ENCODE peak calls at places on chromosomes 7 and 10, in ten cellular contexts. Y is right lobe of liver, Q is heart left ventricle, L is vagina, X is neuronal stem cell, Z is WERI-Rb-1, N is colonic mucosa, F is heart right ventricle, P is cardiac muscle cell, M is IMR-90. E is an unnamed sample. For H3K9me3, the result is how much of the 10 kb centered on the place peaks cover.

GRCh38 chr10:110651044-110651958 is 7.2 kb downstream of the RBM20 start:
- DNase-seq in M (peak), F (peak), Y (no peak), Q (peak), X (no peak), P (no peak), Z (peak), L (no peak), N (no peak), E (no peak)

GRCh38 chr7:70588151-70588550 is 543.8 kb upstream of the GALNT17 start:
- DNase-seq in Y (no peak), M (no peak), Z (no peak), F (no peak), Q (no peak), L (no peak), X (no peak), N (no peak), P (no peak), E (no peak)

GRCh38 chr10:93461124-93461806 is 20.9 kb downstream of the MYOF start:
- DNase-seq in N (no peak), Z (no peak), Q (no peak), P (no peak), L (no peak), F (no peak), Y (no peak), X (no peak), M (peak), E (no peak)

GRCh38 chr10:12448729-12449391 is 99.5 kb downstream of the CAMK1D start:
- DNase-seq in Y (peak), F (no peak), Z (no peak), L (no peak), X (no peak), P (no peak), M (peak), N (no peak), Q (no peak), E (no peak)

GRCh38 chr10:99430116-99430450 is 341 bp downstream of the GOT1 start:
- DNase-seq in N (no peak), P (no peak), F (no peak), Y (no peak), Z (no peak), L (no peak), Q (no peak), X (no peak), M (no peak), E (no peak)

GRCh38 chr7:128361463-128362441 is at the start of gene PRRT4:
- DNase-seq in F (no peak), Q (no peak), Y (peak), M (no peak), Z (peak), P (peak), N (no peak), X (no peak), L (no peak), E (peak)

GRCh38 chr7:140512317-140513000 is 33.2 kb upstream of the MKRN1 start:
- DNase-seq in L (no peak), P (peak), F (peak), Y (peak), X (no peak), Q (peak), N (peak), Z (peak), M (no peak), E (no peak)

GRCh38 chr10:22912763-22913389 is 15.0 kb upstream of the ARMC3 start:
- DNase-seq in L (no peak), X (no peak), F (no peak), N (no peak), M (no peak), P (no peak), Y (no peak), Z (no peak), Q (no peak), E (no peak)

GRCh38 chr7:140229591-140230516 is 53.1 kb upstream of the KDM7A start:
- DNase-seq in P (peak), L (no peak), Q (peak), F (no peak), Y (peak), M (no peak), Z (no peak), X (peak), N (peak), E (peak)

GRCh38 chr10:131660427-131660826 is 240.4 kb upstream of the PPP2R2D start:
- DNase-seq in M (no peak), N (no peak), L (no peak), X (no peak), P (no peak), Y (no peak), Q (no peak), Z (no peak), F (no peak), E (no peak)

GRCh38 chr10:21924511-21924910 is 79.0 kb downstream of the DNAJC1 start:
- DNase-seq in L (no peak), Z (no peak), X (no peak), F (no peak), N (no peak), M (no peak), P (no peak), Q (no peak), Y (no peak), E (no peak)

GRCh38 chr7:158957507-158957900 is 101.1 kb downstream of the DYNC2I1 start:
- DNase-seq in F (no peak), M (no peak), Z (peak), X (no peak), Y (no peak), Q (no peak), N (peak), P (no peak), L (no peak), E (no peak)

GRCh38 chr10:114825513-114826253 is 4.1 kb downstream of the FHIP2A start:
- DNase-seq in F (no peak), N (no peak), Y (no peak), X (no peak), L (no peak), Q (no peak), Z (no peak), P (no peak), M (peak), E (no peak)

GRCh38 chr10:42969147-42969546 is 107.7 kb upstream of the RET start:
- DNase-seq in L (no peak), Z (no peak), Q (no peak), F (no peak), Y (no peak), X (no peak), P (no peak), N (peak), M (no peak), E (no peak)

GRCh38 chr7:51344406-51344805 is 27.8 kb upstream of the COBL start:
- DNase-seq in X (no peak), N (no peak), P (peak), L (no peak), M (no peak), Q (no peak), Z (no peak), Y (peak), F (no peak), E (no peak)

GRCh38 chr10:70928140-70928539 is 39.8 kb upstream of the PCBD1 start:
- DNase-seq in Z (no peak), Y (no peak), Q (no peak), L (no peak), X (no peak), F (no peak), P (no peak), M (no peak), N (no peak), E (no peak)

GRCh38 chr7:90188281-90188680 is 23.3 kb upstream of the STEAP2 start:
- DNase-seq in M (no peak), Y (no peak), N (peak), X (no peak), F (no peak), Q (no peak), P (no peak), L (no peak), Z (no peak), E (no peak)

GRCh38 chr10:79434223-79434687 is 11.2 kb downstream of the ZCCHC24 start:
- DNase-seq in P (no peak), F (no peak), N (no peak), Y (no peak), L (no peak), Z (no peak), X (no peak), M (peak), Q (peak), E (no peak)

GRCh38 chr7:24902276-24902675 is 77.7 kb downstream of the OSBPL3 start:
- DNase-seq in P (no peak), X (no peak), N (no peak), Q (no peak), F (no peak), M (peak), Z (no peak), L (no peak), Y (no peak), E (no peak)

GRCh38 chr7:36044096-36044892 is 108.8 kb upstream of the EEPD1 start:
- DNase-seq in N (no peak), L (no peak), Y (no peak), Q (no peak), Z (no peak), X (no peak), M (no peak), F (no peak), P (no peak), E (no peak)

GRCh38 chr7:101197991-101198390 is 2.8 kb downstream of the MOGAT3 start:
- DNase-seq in Z (no peak), Y (no peak), N (no peak), X (no peak), F (no peak), P (no peak), L (no peak), M (no peak), Q (no peak), E (no peak)

GRCh38 chr7:114629762-114630161 is 215.1 kb downstream of the FOXP2 start:
- DNase-seq in Y (no peak), Z (no peak), N (no peak), P (no peak), X (no peak), F (no peak), M (no peak), L (no peak), Q (no peak), E (peak)

GRCh38 chr10:119738962-119739361 is 13.1 kb downstream of the INPP5F start:
- DNase-seq in Z (no peak), X (no peak), Y (no peak), M (no peak), P (no peak), L (no peak), Q (no peak), F (no peak), N (no peak), E (no peak)

GRCh38 chr10:119747940-119748339 is 22.1 kb downstream of the INPP5F start:
- DNase-seq in Z (no peak), F (no peak), L (no peak), X (no peak), Q (no peak), N (no peak), Y (no peak), M (no peak), P (no peak), E (no peak)

GRCh38 chr10:119740096-119740495 is 14.2 kb downstream of the INPP5F start:
- DNase-seq in F (no peak), Y (no peak), Q (no peak), Z (no peak), X (no peak), L (no peak), P (no peak), M (no peak), N (no peak), E (no peak)

GRCh38 chr10:119737827-119738226 is 12.0 kb downstream of the INPP5F start:
- DNase-seq in P (no peak), L (no peak), Q (no peak), M (peak), Y (no peak), X (no peak), N (peak), F (no peak), Z (no peak), E (peak)

DNA sequence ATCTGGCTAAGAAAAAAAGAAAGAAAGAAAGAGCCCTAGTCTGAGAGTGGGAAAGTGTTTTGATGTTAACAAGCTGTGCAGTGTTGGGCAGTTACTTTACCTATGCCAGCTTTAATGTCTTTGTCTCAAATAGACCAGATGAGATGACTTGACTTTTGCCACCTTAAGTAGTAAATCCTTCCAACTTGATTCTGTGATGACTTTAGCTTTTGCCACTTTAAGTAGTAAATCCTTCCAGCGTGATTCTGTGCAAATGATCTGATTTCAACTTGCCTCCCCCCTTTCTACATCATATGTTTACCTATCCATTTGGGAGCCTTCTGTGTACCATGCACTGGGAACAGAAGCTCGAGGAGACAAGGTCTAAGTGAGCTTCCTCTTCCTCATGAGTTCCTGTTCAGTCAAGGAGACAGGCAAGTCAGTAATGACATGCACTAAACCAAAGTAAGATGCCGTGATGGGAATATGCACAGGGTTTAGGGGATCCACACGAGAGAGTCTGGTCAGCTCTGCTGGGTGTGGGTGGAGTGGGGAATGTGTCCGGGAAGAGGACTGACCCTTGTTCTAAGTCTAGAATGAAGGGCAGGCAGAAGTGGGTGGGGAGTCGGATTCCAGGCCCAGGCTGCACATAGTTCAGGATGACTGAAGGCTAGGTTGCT is 17.3 kb downstream of the INPP5F start:
- DNase-seq in N (peak), X (no peak), Y (peak), P (peak), Q (no peak), M (peak), L (no peak), Z (no peak), F (no peak), E (no peak)
- H3K27ac ChIP-seq in N (peak), X (no peak), Y (no peak), P (peak), Q (no peak), M (peak), L (no peak), Z (no peak), F (no peak), E (no peak)

DNA sequence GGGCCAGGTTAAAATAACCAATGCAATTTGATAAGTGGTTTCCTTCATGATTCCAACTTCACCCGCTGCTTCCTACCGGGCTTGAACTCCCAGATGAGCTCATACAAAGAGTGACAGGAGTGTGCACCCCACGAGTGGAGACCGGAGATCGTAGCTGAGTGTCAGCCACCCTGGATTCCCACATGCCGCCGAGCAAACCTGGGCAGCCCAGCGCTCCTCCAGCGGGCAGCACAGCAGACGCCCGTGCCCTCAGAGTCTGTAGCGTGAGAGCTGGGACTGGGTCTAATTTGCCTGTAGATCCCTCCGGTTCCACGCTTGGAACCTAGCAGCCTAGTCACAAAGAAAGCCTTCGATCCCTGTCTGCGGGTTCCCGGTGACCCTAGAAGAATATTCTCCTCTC is 476.1 kb upstream of the MGMT start:
- DNase-seq in Q (no peak), Z (no peak), M (no peak), P (no peak), N (no peak), L (no peak), Y (no peak), X (no peak), F (no peak), E (no peak)
- H3K9me3 ChIP-seq in Q (under half), Z (under half), M (under half), P (under half), N (under half), L (under half), Y (under half), X (under half), F (under half), E (under half)

DNA sequence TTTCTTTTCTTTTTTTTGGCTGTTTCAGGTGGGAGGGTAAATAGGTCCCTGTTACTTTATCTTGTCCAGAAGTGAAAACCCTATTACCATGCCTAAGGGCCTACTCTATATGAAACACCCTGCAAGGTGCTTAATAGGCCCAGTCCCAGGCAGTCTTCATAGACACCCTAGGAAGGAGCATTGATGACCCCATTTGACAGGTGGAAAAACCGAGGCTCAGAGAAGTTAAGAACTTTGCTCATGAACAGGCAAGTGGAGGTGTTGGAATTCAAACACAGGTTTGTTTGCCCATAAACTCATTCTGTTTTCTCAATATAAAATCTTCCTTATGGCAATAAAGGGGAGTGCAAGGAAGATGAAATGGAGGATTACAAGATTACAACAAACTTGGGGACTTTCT is 115.8 kb downstream of the ARHGAP22 start:
- DNase-seq in N (no peak), M (no peak), L (no peak), P (no peak), Y (no peak), Z (peak), X (no peak), Q (no peak), F (no peak), E (no peak)
- H3K27ac ChIP-seq in N (no peak), M (no peak), L (no peak), P (no peak), Y (no peak), Z (no peak), X (no peak), Q (no peak), F (no peak), E (no peak)

DNA sequence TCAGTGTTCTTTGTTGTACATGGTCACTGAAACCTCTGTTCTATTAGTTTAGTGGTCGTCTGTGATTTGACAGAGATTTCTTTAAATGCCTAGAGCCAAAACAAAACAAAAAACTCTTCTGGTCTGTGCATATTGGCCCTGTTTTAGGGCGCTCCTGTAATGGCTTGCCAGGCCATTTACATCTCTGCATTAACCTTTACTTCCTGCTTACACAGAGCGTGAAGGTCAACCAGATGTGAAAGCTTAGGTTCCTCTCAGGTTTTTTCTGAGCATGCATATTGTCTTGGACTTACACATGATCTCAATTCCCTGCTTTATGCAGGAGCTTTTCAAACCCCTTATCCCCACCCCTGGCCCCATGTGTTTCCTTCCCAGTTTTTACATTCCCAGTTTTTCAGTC is 9.6 kb downstream of the ZNF37A start:
- DNase-seq in X (no peak), Q (no peak), M (no peak), P (no peak), L (no peak), Y (no peak), N (no peak), F (no peak), Z (no peak), E (no peak)
- H3K9me3 ChIP-seq in X (under half), Q (under half), M (under half), P (under half), L (under half), Y (under half), N (under half), F (half or more), Z (under half), E (under half)

DNA sequence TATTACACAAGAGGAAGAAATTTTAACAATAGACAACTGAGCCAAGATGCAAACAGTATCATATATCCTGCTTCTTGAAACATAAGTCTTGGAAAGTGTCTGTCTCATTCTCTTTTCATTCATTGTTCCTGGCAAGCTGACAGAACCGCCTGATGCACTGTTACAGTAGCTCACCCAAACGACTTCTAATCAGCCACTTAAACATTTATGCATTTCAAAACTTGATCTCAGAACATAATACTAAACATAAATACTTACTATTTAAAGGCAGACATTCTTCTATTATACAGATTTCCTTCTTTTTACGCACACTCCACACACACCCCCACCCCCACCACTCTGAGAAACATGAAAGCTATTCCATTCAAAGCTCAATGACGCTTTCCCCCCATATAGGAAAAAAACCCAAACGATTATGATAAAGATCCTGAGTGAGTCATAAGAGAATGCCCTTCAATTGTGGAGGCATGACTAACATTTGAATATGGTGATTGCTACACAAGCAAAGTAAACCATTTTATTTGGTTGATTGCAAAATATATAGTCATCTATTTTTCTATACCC is 30.5 kb downstream of the SHTN1 start:
- DNase-seq in N (no peak), M (peak), Y (no peak), L (no peak), Q (no peak), X (no peak), P (no peak), F (no peak), Z (no peak), E (no peak)
- H3K27ac ChIP-seq in N (no peak), M (no peak), Y (no peak), L (no peak), Q (no peak), X (no peak), P (no peak), F (no peak), Z (no peak), E (no peak)

DNA sequence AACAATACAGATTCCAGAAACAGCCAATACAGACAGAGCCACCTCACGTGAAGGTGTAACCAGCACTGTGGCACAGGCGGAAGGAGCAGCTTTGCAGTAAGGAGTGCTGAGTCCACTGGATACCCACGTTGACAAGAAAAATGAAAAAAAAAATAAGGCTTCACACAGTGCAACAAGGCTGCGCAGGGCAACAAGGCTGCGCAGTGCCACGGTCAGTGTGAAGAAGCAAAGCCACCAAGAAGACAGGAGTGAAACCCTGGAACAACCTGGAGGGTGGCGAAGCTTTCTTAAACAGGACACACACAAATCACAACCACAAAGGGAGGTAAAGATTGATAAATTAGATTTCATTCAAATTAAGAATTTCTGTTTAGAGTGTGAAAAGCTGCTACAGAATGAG is 204.0 kb downstream of the MAD1L1 start:
- DNase-seq in P (no peak), X (no peak), Z (no peak), Q (peak), F (no peak), L (no peak), Y (no peak), N (no peak), M (no peak), E (no peak)
- H3K9me3 ChIP-seq in P (under half), X (under half), Z (under half), Q (under half), F (half or more), L (under half), Y (under half), N (under half), M (under half), E (under half)